ENCODE peak calls at places on chromosomes 12 and 14, in ten cellular contexts. R is GM13976, G is ovary, A is hippocampal formation, T is AG08395, I is GM04503, F is transverse colon, V is spleen, Q is G401, U is neural progenitor cell. J is an unnamed sample.

GRCh38 chr12:131273291-131273845 is 319.7 kb downstream of the ADGRD1 start:
- DNase-seq in R (no peak), V (peak; percentile 27), G (no peak), Q (no peak), U (no peak), F (no peak), I (no peak), A (no peak), T (no peak), J (no peak)

GRCh38 chr14:75522224-75522764 is at the start of gene BATF:
- DNase-seq in Q (no peak), G (no peak), A (peak; percentile 16), T (no peak), U (no peak), I (no peak), F (peak; percentile 53), R (peak; percentile 78), V (peak; percentile 91), J (peak; percentile 44)

GRCh38 chr14:59215353-59215752 is 26.9 kb downstream of the DAAM1 start:
- DNase-seq in V (no peak), T (peak; percentile 78), F (peak; percentile 51), A (peak; percentile 73), I (peak; percentile 29), G (peak; percentile 36), U (no peak), R (no peak), Q (peak; percentile 86), J (peak; percentile 36)

GRCh38 chr14:64232095-64232830 is 61.9 kb downstream of the ESR2 start:
- DNase-seq in T (peak; percentile 72), Q (no peak), U (no peak), F (no peak), G (no peak), R (no peak), V (no peak), I (no peak), A (no peak), J (no peak)

GRCh38 chr12:94596596-94596995 is 53.8 kb downstream of the TMCC3 start:
- DNase-seq in V (no peak), T (no peak), U (no peak), Q (no peak), G (no peak), I (no peak), F (no peak), R (no peak), A (no peak), J (no peak)

GRCh38 chr14:73773441-73774243 is 59.5 kb upstream of the PNMA1 start:
- DNase-seq in I (no peak), T (no peak), R (no peak), U (no peak), V (peak; percentile 36), A (no peak), G (no peak), Q (no peak), F (no peak), J (no peak)

GRCh38 chr14:92443741-92444140 is 69.8 kb upstream of the RIN3 start:
- DNase-seq in U (no peak), R (no peak), F (no peak), G (no peak), T (no peak), A (no peak), V (no peak), Q (no peak), I (no peak), J (no peak)

GRCh38 chr14:55426881-55427280 is 13.5 kb downstream of the TBPL2 start:
- DNase-seq in F (no peak), T (no peak), V (no peak), A (no peak), R (no peak), U (no peak), G (no peak), Q (no peak), I (no peak), J (no peak)

GRCh38 chr14:53209370-53209769 is 56.2 kb upstream of the DDHD1 start:
- DNase-seq in I (no peak), A (no peak), U (no peak), Q (no peak), F (no peak), R (no peak), V (no peak), T (no peak), G (no peak), J (no peak)

GRCh38 chr12:114448618-114448933 is 42.6 kb upstream of the TBX5 start:
- DNase-seq in G (no peak), I (no peak), V (no peak), T (no peak), Q (no peak), A (no peak), F (no peak), U (peak; percentile 56), R (no peak), J (no peak)

GRCh38 chr14:100246809-100247428 is 8.0 kb downstream of the YY1 start:
- DNase-seq in F (no peak), V (no peak), R (no peak), Q (peak; percentile 84), U (peak; percentile 69), I (no peak), A (no peak), T (peak; percentile 56), G (no peak), J (no peak)

GRCh38 chr14:76918176-76918750 is 92.1 kb downstream of the LRRC74A start:
- DNase-seq in I (peak; percentile 89), R (no peak), F (peak; percentile 52), G (peak; percentile 69), V (peak; percentile 88), U (no peak), Q (peak; percentile 68), T (peak; percentile 76), A (peak; percentile 67), J (peak; percentile 77)

GRCh38 chr14:77598366-77599050 is 17.9 kb downstream of the SPTLC2 start:
- DNase-seq in U (no peak), A (no peak), T (no peak), I (no peak), R (no peak), V (no peak), G (no peak), F (peak; percentile 37), Q (no peak), J (peak; percentile 66)

GRCh38 chr12:43226151-43226550 is 325.9 kb downstream of the ADAMTS20 start:
- DNase-seq in R (no peak), G (no peak), F (no peak), A (no peak), Q (no peak), V (no peak), U (no peak), T (no peak), I (no peak), J (no peak)

GRCh38 chr12:63995512-63995911 is 151.0 kb downstream of the SRGAP1 start:
- DNase-seq in A (no peak), Q (no peak), V (no peak), G (no peak), F (no peak), I (no peak), R (no peak), T (no peak), U (no peak), J (no peak)

GRCh38 chr14:94601961-94602391 is 10.2 kb upstream of the SERPINA3 start:
- DNase-seq in Q (peak; percentile 76), A (peak; percentile 7), U (no peak), I (peak; percentile 69), G (peak; percentile 89), V (peak; percentile 48), F (peak; percentile 51), R (no peak), T (peak; percentile 92), J (peak; percentile 23)

GRCh38 chr14:96583605-96584041 is 81.4 kb downstream of the PAPOLA start:
- DNase-seq in I (no peak), F (no peak), U (no peak), T (no peak), A (no peak), R (no peak), Q (no peak), G (no peak), V (peak; percentile 63), J (no peak)

GRCh38 chr14:87386453-87386980 is 606.5 kb downstream of the GALC start:
- DNase-seq in U (no peak), Q (no peak), G (no peak), R (no peak), A (no peak), T (no peak), V (no peak), F (no peak), I (no peak), J (no peak)

GRCh38 chr12:14258468-14258947 is 107.0 kb upstream of the ATF7IP start:
- DNase-seq in G (peak; percentile 32), I (no peak), T (no peak), F (no peak), A (no peak), Q (no peak), U (peak; percentile 49), V (no peak), R (no peak), J (no peak)

GRCh38 chr12:54417712-54418440 is 1.2 kb downstream of the ITGA5 start:
- DNase-seq in T (no peak), I (no peak), U (peak; percentile 53), V (no peak), R (no peak), F (no peak), Q (no peak), A (no peak), G (peak; percentile 57), J (no peak)

GRCh38 chr14:54398028-54398368 is 1.2 kb downstream of the CDKN3 start:
- DNase-seq in A (no peak), G (no peak), T (no peak), F (no peak), R (no peak), Q (no peak), U (no peak), V (no peak), I (no peak), J (no peak)

GRCh38 chr14:69008411-69008810 is 29.3 kb upstream of the ACTN1 start:
- DNase-seq in V (no peak), T (no peak), R (no peak), U (no peak), G (no peak), A (no peak), F (no peak), Q (no peak), I (no peak), J (no peak)

J was measured in left colon.